ENCODE peak calls at places on chromosome 20, in ten cellular contexts. F is heart right ventricle; V is endodermal cell; J is spleen; P is stomach; Q is mammary epithelial cell; W is CD8-positive, alpha-beta memory T cell; K is HepG2; A is fibroblast of lung; C is GM23248. Y is an unnamed sample.
A peak's percentile ranks its signal among the peaks of the same experiment; 100 is the strongest.

GRCh38 chr20:36385503-36385902 is 79.4 kb downstream of the DLGAP4 start:
- DNase-seq in C (no peak), V (no peak), P (no peak), F (no peak), K (no peak), A (no peak), J (no peak), Q (no peak), W (no peak), Y (no peak)

GRCh38 chr20:8394308-8394945 is 262.4 kb downstream of the PLCB1 start:
- DNase-seq in Q (peak; percentile 26), C (peak; percentile 83), K (no peak), P (no peak), V (no peak), J (no peak), W (no peak), A (peak; percentile 82), F (no peak), Y (no peak)

GRCh38 chr20:44805991-44806729 is 4.2 kb downstream of the RIMS4 start:
- DNase-seq in J (no peak), V (peak; percentile 87), C (peak; percentile 42), Q (no peak), A (peak; percentile 93), F (no peak), P (no peak), K (no peak), W (no peak), Y (no peak)

GRCh38 chr20:32034581-32035397 is 17.3 kb upstream of the HCK start:
- DNase-seq in F (no peak), Q (no peak), P (no peak), K (no peak), V (no peak), C (peak; percentile 37), A (no peak), J (no peak), W (no peak), Y (no peak)

GRCh38 chr20:17066955-17067354 is 159.9 kb upstream of the PCSK2 start:
- DNase-seq in W (no peak), Q (no peak), F (no peak), C (no peak), P (no peak), J (no peak), A (no peak), V (peak; percentile 72), K (no peak), Y (no peak)

GRCh38 chr20:36744764-36745191 is 1.1 kb downstream of the NDRG3 start:
- DNase-seq in C (peak; percentile 79), F (peak; percentile 60), V (peak; percentile 73), K (no peak), P (peak; percentile 48), Q (peak; percentile 21), W (no peak), J (no peak), A (no peak), Y (no peak)

GRCh38 chr20:8161262-8162071 is 29.4 kb downstream of the PLCB1 start:
- DNase-seq in V (no peak), C (peak; percentile 77), F (no peak), W (no peak), Q (no peak), P (no peak), A (no peak), J (no peak), K (no peak), Y (no peak)

GRCh38 chr20:59265298-59265697 is 35.1 kb upstream of the EDN3 start:
- DNase-seq in F (no peak), C (no peak), K (no peak), P (no peak), Q (no peak), V (no peak), J (no peak), W (no peak), A (no peak), Y (no peak)

GRCh38 chr20:53332022-53332824 is 261.4 kb downstream of the ZNF217 start:
- DNase-seq in Q (no peak), P (no peak), A (no peak), V (no peak), J (no peak), K (no peak), C (peak; percentile 21), W (no peak), F (no peak), Y (no peak)

GRCh38 chr20:25318471-25319240 is 70.8 kb downstream of the PYGB start:
- DNase-seq in V (no peak), J (peak; percentile 82), K (no peak), W (no peak), A (no peak), C (no peak), Q (no peak), P (peak; percentile 27), F (no peak), Y (no peak)
- H3K4me1 ChIP-seq in V (no peaks in the 10 kb centered on the region), J (peaks cover 19% of the 10 kb centered on the region), K (peaks cover 4% of the 10 kb centered on the region), W (no peaks in the 10 kb centered on the region), A (peaks cover 13% of the 10 kb centered on the region), C (peaks cover 8% of the 10 kb centered on the region), Q (peaks cover 3% of the 10 kb centered on the region), P (peaks cover 13% of the 10 kb centered on the region), F (peaks cover 17% of the 10 kb centered on the region), Y (no peaks in the 10 kb centered on the region)

GRCh38 chr20:51511861-51512619 is 30.5 kb downstream of the NFATC2 start:
- DNase-seq in V (no peak), W (no peak), A (no peak), P (no peak), F (no peak), J (peak; percentile 59), K (no peak), C (no peak), Q (no peak), Y (no peak)
- H3K36me3 ChIP-seq in V (no peaks in the 10 kb centered on the region), W (peaks cover 41% of the 10 kb centered on the region), A (no peaks in the 10 kb centered on the region), P (peaks cover 7% of the 10 kb centered on the region), F (peaks cover 47% of the 10 kb centered on the region), J (peaks cover 8% of the 10 kb centered on the region), K (peaks cover 30% of the 10 kb centered on the region), C (no peaks in the 10 kb centered on the region), Q (no peaks in the 10 kb centered on the region), Y (no peaks in the 10 kb centered on the region)

DNA sequence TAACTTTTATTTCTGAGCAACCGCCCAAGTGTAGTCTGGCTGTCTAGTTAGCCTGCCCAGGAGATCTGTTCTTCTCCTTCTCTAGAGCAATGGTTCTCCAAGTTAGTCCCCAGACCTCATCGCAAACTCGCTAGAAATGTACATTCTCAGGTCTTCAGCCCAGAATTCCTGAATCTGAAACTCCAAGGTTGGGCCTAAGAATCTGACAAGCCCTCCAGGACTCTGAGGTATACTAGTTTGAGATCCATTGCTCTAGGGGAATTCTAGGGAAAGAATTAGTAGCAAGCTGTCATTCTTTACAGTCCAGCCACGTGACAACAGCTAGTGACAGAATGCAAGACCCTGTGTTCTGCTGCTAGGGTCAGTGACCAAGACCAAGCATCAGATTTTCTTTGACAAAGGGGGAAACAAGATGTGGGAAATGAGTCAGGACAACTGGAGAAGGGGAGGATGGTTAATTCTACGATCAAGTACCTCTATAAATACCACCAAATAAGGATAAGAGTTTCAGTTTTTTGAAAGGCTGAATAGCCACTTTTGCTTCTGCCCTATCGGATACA is 5.8 kb downstream of the UBE2V1 start:
- DNase-seq in F (no peak), J (no peak), W (no peak), V (no peak), C (no peak), K (no peak), Q (no peak), P (no peak), A (no peak), Y (no peak)
- H3K4me1 ChIP-seq in F (peaks cover 88% of the 10 kb centered on the region), J (peaks cover 88% of the 10 kb centered on the region), W (peaks cover 62% of the 10 kb centered on the region), V (no peaks in the 10 kb centered on the region), C (peaks cover 65% of the 10 kb centered on the region), K (peaks cover 74% of the 10 kb centered on the region), Q (peaks cover 50% of the 10 kb centered on the region), P (peaks cover 51% of the 10 kb centered on the region), A (peaks cover 34% of the 10 kb centered on the region), Y (peaks cover 12% of the 10 kb centered on the region)

GRCh38 chr20:49103647-49104364 is 57.7 kb downstream of the CSE1L start:
- DNase-seq in W (no peak), Q (no peak), C (no peak), J (no peak), F (no peak), A (no peak), P (no peak), K (no peak), V (no peak), Y (no peak)
- H3K36me3 ChIP-seq in W (peaks cover 12% of the 10 kb centered on the region), Q (peaks cover 22% of the 10 kb centered on the region), C (peaks cover 13% of the 10 kb centered on the region), J (peaks cover 19% of the 10 kb centered on the region), F (peaks cover 68% of the 10 kb centered on the region), A (peaks cover 6% of the 10 kb centered on the region), P (peaks cover 21% of the 10 kb centered on the region), K (peaks cover 51% of the 10 kb centered on the region), V (peaks cover 67% of the 10 kb centered on the region), Y (peaks cover 6% of the 10 kb centered on the region)

DNA sequence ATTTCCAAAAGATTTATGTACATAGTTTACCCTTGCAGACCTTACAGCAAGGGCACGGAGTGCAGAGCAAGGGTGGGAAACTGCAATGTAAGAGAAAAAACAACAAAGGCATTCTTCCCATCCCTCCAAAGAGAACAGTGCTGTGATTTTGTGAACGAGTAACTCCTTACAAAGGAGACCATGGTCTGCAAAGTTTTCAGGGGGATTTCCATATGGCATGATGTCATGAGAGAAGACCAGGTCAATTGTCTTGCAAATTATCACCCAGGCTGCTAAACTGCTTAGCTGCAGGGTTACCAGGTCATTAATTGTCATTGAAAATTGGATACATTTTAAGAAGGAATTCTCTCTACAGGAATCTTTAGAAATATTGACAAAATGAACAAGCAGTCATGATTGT is 58.3 kb downstream of the LAMP5 start:
- DNase-seq in A (no peak), V (peak; percentile 70), F (no peak), W (no peak), Q (no peak), P (no peak), C (no peak), K (no peak), J (no peak), Y (no peak)
- H3K4me1 ChIP-seq in A (no peaks in the 10 kb centered on the region), V (peaks cover 12% of the 10 kb centered on the region), F (no peaks in the 10 kb centered on the region), W (no peaks in the 10 kb centered on the region), Q (no peaks in the 10 kb centered on the region), P (no peaks in the 10 kb centered on the region), C (no peaks in the 10 kb centered on the region), K (no peaks in the 10 kb centered on the region), J (no peaks in the 10 kb centered on the region), Y (no peaks in the 10 kb centered on the region)

GRCh38 chr20:34410331-34410730 is 47.3 kb downstream of the ITCH start:
- DNase-seq in A (no peak), C (peak; percentile 80), P (no peak), W (no peak), F (no peak), J (no peak), Q (no peak), K (no peak), V (no peak), Y (no peak)
- H3K36me3 ChIP-seq in A (peaks cover 4% of the 10 kb centered on the region), C (peaks cover 52% of the 10 kb centered on the region), P (peaks cover 18% of the 10 kb centered on the region), W (peaks cover 26% of the 10 kb centered on the region), F (peaks cover 86% of the 10 kb centered on the region), J (peaks cover 21% of the 10 kb centered on the region), Q (peaks cover 41% of the 10 kb centered on the region), K (peaks cover 65% of the 10 kb centered on the region), V (peaks cover 78% of the 10 kb centered on the region), Y (peaks cover 4% of the 10 kb centered on the region)

Y was measured in breast epithelium.